ENCODE peak calls at places on chromosomes 3 and 15, in six cellular contexts. R is nucleus accumbens; Y is occipital lobe; C is stimulated activated CD8-positive, alpha-beta memory T cell treated with anti-CD3 and anti-CD28 coated beads, Interleukin-4, amount 100 ng/mL, for 24 hours; U is CD14-positive monocyte; F is posterior vena cava. G is an unnamed sample.

GRCh38 chr15:100596792-100597191 is 5.2 kb downstream of the LINS1 start:
- DNase-seq in R (no peak), Y (no peak), C (peak; percentile 82), U (no peak), F (no peak), G (peak; percentile 65)

GRCh38 chr15:32970847-32971246 is 223.7 kb downstream of the FMN1 start:
- DNase-seq in R (no peak), Y (no peak), C (no peak), U (no peak), F (no peak), G (no peak)

GRCh38 chr3:133282239-133282638 is 117.6 kb upstream of the BFSP2 start:
- DNase-seq in R (no peak), Y (no peak), C (no peak), U (no peak), F (no peak), G (no peak)

GRCh38 chr3:151356791-151357460 is 27.6 kb upstream of the P2RY13 start:
- DNase-seq in R (no peak), Y (no peak), C (no peak), U (no peak), F (no peak), G (no peak)

GRCh38 chr3:194185225-194185624 is 49.3 kb downstream of the HES1 start:
- DNase-seq in R (no peak), Y (no peak), C (no peak), U (no peak), F (no peak), G (no peak)

GRCh38 chr3:186614597-186615483 is 2.0 kb downstream of the AHSG start:
- DNase-seq in R (peak; percentile 76), Y (peak; percentile 60), C (peak; percentile 59), U (peak; percentile 75), F (peak; percentile 87), G (peak; percentile 47)

GRCh38 chr3:155743616-155744015 is 1.3 kb downstream of the PLCH1 start:
- DNase-seq in R (no peak), Y (no peak), C (no peak), U (no peak), F (no peak), G (no peak)

GRCh38 chr15:83275412-83275811 is 9.1 kb downstream of the BNC1 start:
- DNase-seq in R (no peak), Y (no peak), C (no peak), U (no peak), F (no peak), G (peak; percentile 69)

GRCh38 chr3:29515451-29515850 is 234.6 kb downstream of the RBMS3 start:
- DNase-seq in R (no peak), Y (no peak), C (no peak), U (no peak), F (no peak), G (peak; percentile 64)

GRCh38 chr3:19147905-19148767 is at the start of gene KCNH8:
- DNase-seq in R (peak; percentile 71), Y (peak; percentile 52), C (no peak), U (peak; percentile 39), F (peak; percentile 71), G (no peak)

GRCh38 chr15:101136381-101137268 is 115.2 kb downstream of the CHSY1 start:
- DNase-seq in R (no peak), Y (no peak), C (no peak), U (no peak), F (peak; percentile 63), G (no peak)

GRCh38 chr3:187044871-187045552 is 94.3 kb downstream of the RPL39L start:
- DNase-seq in R (no peak), Y (no peak), C (no peak), U (no peak), F (no peak), G (no peak)

GRCh38 chr3:160379628-160380214 is 19.3 kb downstream of the IFT80 start:
- DNase-seq in R (no peak), Y (no peak), C (no peak), U (no peak), F (no peak), G (no peak)

GRCh38 chr15:78909791-78910228 is 35.0 kb downstream of the CTSH start:
- DNase-seq in R (no peak), Y (no peak), C (no peak), U (no peak), F (no peak), G (peak; percentile 33)

GRCh38 chr15:52787123-52787503 is 3.0 kb downstream of the ONECUT1 start:
- DNase-seq in R (no peak), Y (no peak), C (no peak), U (no peak), F (no peak), G (no peak)

GRCh38 chr3:190076601-190077444 is 43.9 kb downstream of the P3H2 start:
- DNase-seq in R (peak; percentile 8), Y (no peak), C (no peak), U (no peak), F (no peak), G (peak; percentile 96)

GRCh38 chr3:14834807-14835466 is 16.2 kb downstream of the FGD5 start:
- DNase-seq in R (no peak), Y (no peak), C (no peak), U (no peak), F (no peak), G (no peak)

GRCh38 chr15:49860101-49860500 is 239.3 kb downstream of the DTWD1 start:
- DNase-seq in R (no peak), Y (no peak), C (no peak), U (no peak), F (no peak), G (peak; percentile 16)

GRCh38 chr15:63080638-63081250 is 38.2 kb downstream of the TPM1 start:
- DNase-seq in R (no peak), Y (no peak), C (no peak), U (no peak), F (no peak), G (no peak)

GRCh38 chr3:4821975-4822374 is 157.3 kb upstream of the BHLHE40 start:
- DNase-seq in R (no peak), Y (no peak), C (peak; percentile 67), U (no peak), F (no peak), G (no peak)

GRCh38 chr3:154089416-154090115 is 31.6 kb upstream of the ARHGEF26 start:
- DNase-seq in R (no peak), Y (no peak), C (no peak), U (no peak), F (no peak), G (no peak)

GRCh38 chr3:33898901-33899300 is 100.5 kb downstream of the PDCD6IP start:
- DNase-seq in R (no peak), Y (no peak), C (no peak), U (no peak), F (no peak), G (no peak)

GRCh38 chr3:124768812-124769211 is 38.6 kb downstream of the UMPS start:
- DNase-seq in R (no peak), Y (no peak), C (no peak), U (no peak), F (no peak), G (peak; percentile 45)

GRCh38 chr15:52745326-52746161 is 44.6 kb downstream of the ONECUT1 start:
- DNase-seq in R (no peak), Y (no peak), C (no peak), U (no peak), F (no peak), G (no peak)

GRCh38 chr3:62201438-62202035 is 171.8 kb downstream of the FEZF2 start:
- DNase-seq in R (no peak), Y (no peak), C (no peak), U (no peak), F (no peak), G (no peak)

GRCh38 chr3:183044547-183045229 is 54.6 kb downstream of the MCCC1 start:
- DNase-seq in R (no peak), Y (no peak), C (no peak), U (no peak), F (no peak), G (no peak)

G was measured in NCI-H226.